ENCODE peak calls at places on chromosomes 12 and 14, in ten cellular contexts. H is uterus, C is body of pancreas, T is thoracic aorta, P is dorsolateral prefrontal cortex, R is tibial nerve, S is AG10803, N is kidney epithelial cell, M is psoas muscle, U is HCT116. G is an unnamed sample.

GRCh38 chr14:71250791-71251190 is 343.5 kb downstream of the PCNX1 start:
- DNase-seq in H (no peak), C (no peak), T (no peak), P (no peak), R (no peak), S (no peak), N (no peak), M (no peak), U (no peak), G (peak; percentile 80)

GRCh38 chr12:41436076-41436475 is 248.0 kb downstream of the PDZRN4 start:
- DNase-seq in H (no peak), C (no peak), T (no peak), P (no peak), R (no peak), S (no peak), N (no peak), M (no peak), U (no peak), G (no peak)

GRCh38 chr12:65170245-65170881 is 980 bp downstream of the LEMD3 start:
- DNase-seq in H (peak; percentile 43), C (peak; percentile 54), T (peak; percentile 20), P (peak; percentile 51), R (no peak), S (peak; percentile 36), N (no peak), M (peak; percentile 73), U (peak; percentile 28), G (peak; percentile 62)

GRCh38 chr14:25102788-25103187 is 52.8 kb upstream of the STXBP6 start:
- DNase-seq in H (no peak), C (no peak), T (no peak), P (no peak), R (no peak), S (no peak), N (no peak), M (no peak), U (no peak), G (no peak)

GRCh38 chr14:91405241-91405721 is 12.3 kb downstream of the CCDC88C start:
- DNase-seq in H (no peak), C (peak; percentile 47), T (no peak), P (no peak), R (no peak), S (no peak), N (no peak), M (no peak), U (no peak), G (no peak)

GRCh38 chr14:60561845-60562746 is 53.1 kb downstream of the SIX6 start:
- DNase-seq in H (peak; percentile 19), C (peak; percentile 56), T (no peak), P (no peak), R (no peak), S (peak; percentile 80), N (peak; percentile 21), M (peak; percentile 68), U (peak; percentile 81), G (peak; percentile 64)

GRCh38 chr12:77213316-77213715 is 147.9 kb upstream of the E2F7 start:
- DNase-seq in H (peak; percentile 21), C (no peak), T (no peak), P (peak; percentile 47), R (no peak), S (no peak), N (no peak), M (no peak), U (no peak), G (no peak)

GRCh38 chr12:62720661-62721330 is 214.2 kb downstream of the PPM1H start:
- DNase-seq in H (no peak), C (no peak), T (no peak), P (no peak), R (peak; percentile 37), S (peak; percentile 92), N (no peak), M (no peak), U (no peak), G (no peak)

GRCh38 chr14:103724116-103724515 is 8.5 kb downstream of the ZFYVE21 start:
- DNase-seq in H (peak; percentile 63), C (peak; percentile 85), T (no peak), P (no peak), R (peak; percentile 60), S (peak; percentile 46), N (no peak), M (peak; percentile 77), U (no peak), G (peak; percentile 74)

DNA sequence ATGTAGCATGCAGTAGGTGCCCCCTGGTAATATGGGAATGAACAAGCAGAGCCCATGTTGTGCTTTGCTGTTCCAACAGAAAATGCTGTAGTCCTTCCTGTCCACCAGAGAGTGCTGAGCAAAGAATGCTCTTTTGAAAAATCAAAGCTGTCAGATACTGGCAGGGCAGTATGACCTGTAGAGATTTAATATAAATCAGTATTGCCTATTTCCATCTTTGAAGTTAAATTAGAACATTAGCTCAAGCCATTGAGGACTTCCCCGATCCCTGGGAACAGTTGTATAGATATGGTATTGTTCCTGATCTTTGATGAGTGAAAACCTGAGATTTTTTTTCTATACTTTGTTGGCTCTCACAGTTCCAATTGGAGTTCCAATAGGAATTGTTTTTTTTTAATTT is 13.0 kb downstream of the TTC8 start:
- DNase-seq in H (no peak), C (no peak), T (no peak), P (no peak), R (no peak), S (no peak), N (no peak), M (no peak), U (no peak), G (no peak)
- TF ChIP-seq CTCF in H (no peak), C (no peak), T (no peak), P (no peak), R (no peak), S (no peak), N (no peak), M (no peak), U (no peak), G (no peak)

GRCh38 chr12:14390885-14391530 is 25.5 kb downstream of the ATF7IP start:
- DNase-seq in H (no peak), C (no peak), T (no peak), P (no peak), R (no peak), S (no peak), N (no peak), M (no peak), U (no peak), G (no peak)

GRCh38 chr12:14394317-14395058 is 29.0 kb downstream of the ATF7IP start:
- DNase-seq in H (peak; percentile 26), C (peak; percentile 73), T (no peak), P (no peak), R (no peak), S (peak; percentile 74), N (peak; percentile 31), M (no peak), U (peak; percentile 79), G (peak; percentile 83)

GRCh38 chr12:14396071-14396470 is 30.6 kb downstream of the ATF7IP start:
- DNase-seq in H (no peak), C (no peak), T (no peak), P (no peak), R (no peak), S (no peak), N (no peak), M (no peak), U (no peak), G (peak; percentile 39)

GRCh38 chr12:14395059-14395778 is 29.7 kb downstream of the ATF7IP start:
- DNase-seq in H (no peak), C (no peak), T (no peak), P (no peak), R (no peak), S (no peak), N (no peak), M (no peak), U (no peak), G (no peak)

DNA sequence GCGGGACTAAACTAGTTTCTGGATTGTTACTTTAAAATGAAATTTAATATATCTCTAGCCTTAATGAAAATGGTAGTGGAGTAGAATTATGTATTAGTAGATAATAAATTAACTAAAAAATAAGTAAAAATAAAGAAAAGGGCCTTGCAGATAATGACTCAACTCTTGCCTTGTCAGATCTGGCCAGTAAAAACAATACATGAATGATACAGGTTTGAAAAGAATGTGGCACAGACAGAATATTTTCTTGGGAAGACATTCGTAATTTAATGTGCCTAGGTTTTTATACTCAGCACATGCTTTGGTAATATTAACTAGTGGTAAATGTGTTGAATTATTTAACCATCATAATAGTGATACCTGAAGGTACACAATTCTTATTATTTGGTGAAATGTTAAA is 28.3 kb downstream of the ATF7IP start:
- DNase-seq in H (no peak), C (no peak), T (no peak), P (no peak), R (no peak), S (no peak), N (no peak), M (no peak), U (no peak), G (no peak)
- H3K4me3 ChIP-seq in H (no peak overlapping the region), C (no peak overlapping the region), T (peak overlapping the region; percentile 39), P (no peak overlapping the region), R (no peak overlapping the region), S (no peak overlapping the region), N (no peak overlapping the region), M (peak overlapping the region; percentile 35), U (peak overlapping the region; percentile 15), G (no peak overlapping the region)

GRCh38 chr12:5565933-5566632 is 134.2 kb downstream of the NTF3 start:
- DNase-seq in H (no peak), C (no peak), T (no peak), P (no peak), R (no peak), S (peak; percentile 85), N (no peak), M (no peak), U (no peak), G (no peak)
- TF ChIP-seq CTCF in H (no peak), C (no peak), T (no peak), P (no peak), R (no peak), S (peak; percentile 46), N (no peak), M (no peak), U (no peak), G (no peak)

GRCh38 chr12:120413901-120414695 is 23.8 kb upstream of the COX6A1 start:
- DNase-seq in H (peak; percentile 33), C (peak; percentile 83), T (no peak), P (no peak), R (no peak), S (no peak), N (no peak), M (no peak), U (no peak), G (no peak)
- H3K4me3 ChIP-seq in H (no peak overlapping the region), C (no peak overlapping the region), T (no peak overlapping the region), P (no peak overlapping the region), R (no peak overlapping the region), S (no peak overlapping the region), N (no peak overlapping the region), M (no peak overlapping the region), U (no peak overlapping the region), G (no peak overlapping the region)